ENCODE peak calls at places on chromosomes 6 and 20, in four cellular contexts. B is HepG2, A is SK-N-SH, L is GM12878. E is an unnamed sample.

GRCh38 chr6:44224154-44224977 is 971 bp downstream of the SLC29A1 start:
- DNase-seq in B (no peak), A (peak; percentile 66), L (no peak), E (peak; percentile 25)

GRCh38 chr6:44386364-44386928 is 1.1 kb upstream of the CDC5L start:
- DNase-seq in B (no peak), A (peak; percentile 21), L (no peak), E (no peak)

GRCh38 chr6:158409451-158409850 is 97.2 kb downstream of the TULP4 start:
- DNase-seq in B (no peak), A (peak; percentile 52), L (no peak), E (no peak)

GRCh38 chr6:90256698-90257485 is 39.8 kb downstream of the BACH2 start:
- DNase-seq in B (no peak), A (no peak), L (no peak), E (no peak)

GRCh38 chr20:59580208-59580980 is 23.9 kb upstream of the PHACTR3 start:
- DNase-seq in B (no peak), A (peak; percentile 74), L (no peak), E (no peak)

GRCh38 chr6:163413054-163413344 is 1.5 kb upstream of the QKI start:
- DNase-seq in B (no peak), A (peak; percentile 17), L (no peak), E (no peak)

GRCh38 chr6:52483671-52484003 is 63.5 kb downstream of the EFHC1 start:
- DNase-seq in B (no peak), A (no peak), L (no peak), E (no peak)

GRCh38 chr6:113855500-113856010 is 1.6 kb upstream of the MARCKS start:
- DNase-seq in B (no peak), A (no peak), L (no peak), E (peak; percentile 7)

GRCh38 chr20:51647674-51648570 is 105.4 kb upstream of the NFATC2 start:
- DNase-seq in B (peak; percentile 39), A (no peak), L (no peak), E (no peak)

GRCh38 chr6:85186546-85187170 is 263.2 kb upstream of the NT5E start:
- DNase-seq in B (no peak), A (no peak), L (no peak), E (no peak)

GRCh38 chr6:15586528-15586927 is 76.3 kb downstream of the DTNBP1 start:
- DNase-seq in B (no peak), A (no peak), L (no peak), E (no peak)

GRCh38 chr6:28606424-28607391 is 81.0 kb downstream of the GPX5 start:
- DNase-seq in B (peak; percentile 83), A (peak; percentile 90), L (peak; percentile 45), E (peak; percentile 83)

GRCh38 chr6:107116328-107116892 is 1.1 kb upstream of the BEND3 start:
- DNase-seq in B (no peak), A (peak; percentile 51), L (no peak), E (no peak)

GRCh38 chr6:33160096-33160495 is 32.2 kb downstream of the COL11A2 start:
- DNase-seq in B (no peak), A (no peak), L (no peak), E (no peak)

GRCh38 chr6:33162471-33162870 is 29.8 kb downstream of the COL11A2 start:
- DNase-seq in B (no peak), A (peak; percentile 41), L (no peak), E (no peak)

GRCh38 chr6:33160728-33161323 is 31.4 kb downstream of the COL11A2 start:
- DNase-seq in B (no peak), A (peak; percentile 21), L (no peak), E (peak; percentile 45)

GRCh38 chr6:33163540-33163939 is 28.7 kb downstream of the COL11A2 start:
- DNase-seq in B (no peak), A (no peak), L (no peak), E (no peak)

DNA sequence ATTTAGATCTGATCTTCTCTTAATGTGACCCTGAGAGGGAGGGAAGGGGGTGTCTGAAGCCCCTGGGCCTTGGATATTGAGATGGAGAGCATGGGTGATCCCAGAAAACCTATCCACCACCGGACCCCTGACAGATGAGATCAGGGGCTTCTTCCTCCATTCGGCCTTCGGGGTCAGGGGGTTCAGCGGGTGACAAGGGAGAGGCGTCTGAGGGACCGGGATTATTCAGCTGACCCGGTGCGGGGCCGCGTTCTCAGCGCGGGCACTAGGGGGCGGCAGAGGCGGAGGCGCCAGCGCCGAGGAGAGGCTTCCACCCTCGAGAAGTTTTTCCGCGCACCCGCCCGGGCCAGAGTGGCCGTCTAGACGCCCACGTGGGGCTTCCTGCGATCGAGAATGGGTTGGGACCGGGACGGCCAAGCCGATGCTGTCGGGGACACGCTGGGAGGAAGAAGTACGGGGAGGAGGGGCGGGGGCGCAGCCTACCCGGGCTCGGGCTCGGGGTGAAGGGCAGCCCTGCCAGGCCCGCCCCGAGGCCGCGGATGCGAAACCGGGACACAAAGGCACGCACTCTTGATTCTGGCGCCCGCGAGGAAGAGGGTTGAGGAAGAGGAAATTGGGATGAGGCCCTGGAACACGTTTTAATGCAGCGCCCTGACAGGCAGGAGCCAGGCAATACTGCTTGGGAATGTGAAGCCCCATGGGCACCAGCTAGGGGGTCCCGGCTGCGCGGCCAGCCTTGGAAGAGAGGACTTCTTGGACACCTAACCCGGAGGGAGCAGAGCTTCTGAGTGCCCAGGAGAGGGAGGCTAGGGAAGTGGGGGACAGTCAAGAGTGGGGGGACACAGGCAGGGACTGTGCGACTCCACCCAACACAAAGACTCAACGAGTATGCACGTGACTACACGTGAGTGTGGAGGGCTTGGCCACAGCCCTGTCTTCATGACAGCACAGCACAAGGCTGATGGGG is 30.6 kb downstream of the COL11A2 start:
- DNase-seq in B (peak; percentile 23), A (peak; percentile 93), L (no peak), E (peak; percentile 37)
- TF ChIP-seq PBX3 in B (no peak), A (no peak), L (no peak), E (no peak)

GRCh38 chr6:143613749-143614148 is 64.0 kb upstream of the PHACTR2 start:
- DNase-seq in B (no peak), A (no peak), L (no peak), E (no peak)

GRCh38 chr6:143614270-143614669 is 63.5 kb upstream of the PHACTR2 start:
- DNase-seq in B (no peak), A (no peak), L (no peak), E (no peak)

GRCh38 chr6:143612186-143612585 is 65.6 kb upstream of the PHACTR2 start:
- DNase-seq in B (no peak), A (no peak), L (no peak), E (no peak)

GRCh38 chr6:143616741-143617140 is 61.0 kb upstream of the PHACTR2 start:
- DNase-seq in B (no peak), A (no peak), L (no peak), E (no peak)

GRCh38 chr6:143615785-143616184 is 62.0 kb upstream of the PHACTR2 start:
- DNase-seq in B (no peak), A (no peak), L (no peak), E (no peak)
- TF ChIP-seq USF2 in B (no peak), A (no peak), L (no peak), E (no peak)

GRCh38 chr6:41638002-41638800 is at the start of gene MDFI:
- DNase-seq in B (no peak), A (peak; percentile 87), L (no peak), E (no peak)
- TF ChIP-seq PBX3 in B (no peak), A (no peak), L (no peak), E (no peak)

GRCh38 chr6:1215023-1215422 is 96.9 kb upstream of the FOXQ1 start:
- DNase-seq in B (no peak), A (no peak), L (no peak), E (no peak)

GRCh38 chr6:1215884-1216487 is 95.9 kb upstream of the FOXQ1 start:
- DNase-seq in B (no peak), A (no peak), L (no peak), E (no peak)

GRCh38 chr6:1212919-1213318 is 99.0 kb upstream of the FOXQ1 start:
- DNase-seq in B (no peak), A (no peak), L (no peak), E (no peak)

DNA sequence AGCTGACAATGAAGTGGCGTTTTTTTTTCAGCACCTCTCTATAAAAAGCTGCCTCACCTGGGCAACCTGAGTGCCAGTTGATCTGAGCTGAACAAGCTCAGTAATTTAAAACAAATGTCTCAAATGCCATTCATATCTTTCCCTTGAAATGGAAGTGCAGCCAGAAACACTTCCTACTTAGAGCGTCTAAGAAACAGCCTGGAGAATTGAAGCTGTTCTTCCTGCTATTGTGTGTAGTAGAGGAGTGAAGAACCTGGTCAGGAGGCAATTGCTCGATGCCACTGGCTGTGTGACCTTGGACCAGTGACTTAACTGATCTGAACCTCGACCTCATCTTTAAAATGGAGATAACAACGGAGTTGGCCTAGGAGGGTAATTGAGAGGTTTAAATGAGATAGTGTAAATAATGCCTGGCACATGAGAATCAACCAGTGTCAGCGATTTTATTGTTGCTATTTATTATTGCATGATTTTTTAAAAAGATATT is 95.4 kb upstream of the FOXQ1 start:
- DNase-seq in B (no peak), A (no peak), L (no peak), E (no peak)
- TF ChIP-seq USF2 in B (no peak), A (no peak), L (no peak), E (no peak)